ENCODE peak calls at places on chromosomes 2 and 18, in seven cellular contexts. I is substantia nigra, N is MCF 10A, P is A549, J is HTR-8/SVneo, T is memory B cell, E is NCI-H345. C is an unnamed sample.

GRCh38 chr18:46174317-46175039 is 70.3 kb downstream of the HAUS1 start:
- DNase-seq in I (peak; percentile 11), N (peak; percentile 35), P (no peak), J (no peak), T (peak; percentile 17), E (peak; percentile 21), C (peak; percentile 24)

GRCh38 chr2:156649596-156649995 is 213.4 kb downstream of the GPD2 start:
- DNase-seq in I (no peak), N (peak; percentile 30), P (no peak), J (no peak), T (no peak), E (peak; percentile 1), C (no peak)

GRCh38 chr18:73884868-73885267 is 262.8 kb downstream of the FBXO15 start:
- DNase-seq in I (no peak), N (no peak), P (no peak), J (no peak), T (no peak), E (no peak), C (no peak)

GRCh38 chr2:114139542-114139941 is 249.7 kb downstream of the ACTR3 start:
- DNase-seq in I (no peak), N (no peak), P (no peak), J (no peak), T (no peak), E (no peak), C (no peak)

GRCh38 chr2:18899725-18900124 is 310.4 kb upstream of the NT5C1B start:
- DNase-seq in I (no peak), N (no peak), P (no peak), J (no peak), T (no peak), E (no peak), C (no peak)

GRCh38 chr18:52992041-52992440 is 652.0 kb downstream of the DCC start:
- DNase-seq in I (no peak), N (peak; percentile 6), P (no peak), J (peak; percentile 4), T (no peak), E (no peak), C (peak; percentile 2)

GRCh38 chr2:85181844-85182456 is 48.8 kb downstream of the TCF7L1 start:
- DNase-seq in I (no peak), N (no peak), P (no peak), J (no peak), T (no peak), E (no peak), C (no peak)

GRCh38 chr18:51988277-51988676 is 351.7 kb upstream of the DCC start:
- DNase-seq in I (no peak), N (no peak), P (no peak), J (no peak), T (no peak), E (no peak), C (no peak)

GRCh38 chr2:200003444-200003843 is 48.1 kb downstream of the MAIP1 start:
- DNase-seq in I (no peak), N (peak; percentile 9), P (no peak), J (no peak), T (no peak), E (no peak), C (no peak)

GRCh38 chr18:7520200-7520780 is 46.8 kb upstream of the PTPRM start:
- DNase-seq in I (no peak), N (no peak), P (no peak), J (no peak), T (no peak), E (peak; percentile 34), C (no peak)

GRCh38 chr2:239327536-239328305 is 73.1 kb downstream of the HDAC4 start:
- DNase-seq in I (no peak), N (no peak), P (no peak), J (no peak), T (no peak), E (no peak), C (no peak)

GRCh38 chr2:64404743-64405142 is 49.2 kb upstream of the LGALSL start:
- DNase-seq in I (no peak), N (peak; percentile 37), P (no peak), J (no peak), T (no peak), E (no peak), C (no peak)

GRCh38 chr2:65278450-65279030 is 50.9 kb downstream of the ACTR2 start:
- DNase-seq in I (no peak), N (no peak), P (no peak), J (no peak), T (no peak), E (no peak), C (no peak)

GRCh38 chr2:58959996-58960395 is 718.9 kb upstream of the FANCL start:
- DNase-seq in I (no peak), N (no peak), P (no peak), J (no peak), T (no peak), E (no peak), C (no peak)

C was measured in SK-N-DZ.